ENCODE peak calls at places on chromosomes 16 and 17, in ten cellular contexts. Q, T, I, G, A, M, R, S, B and N are unnamed samples.

GRCh38 chr17:64154321-64155089 is 24.6 kb upstream of the ERN1 start:
- DNase-seq in Q (no peak), T (no peak), I (no peak), G (no peak), A (no peak), M (peak), R (no peak), S (no peak), B (no peak), N (no peak)

GRCh38 chr16:10410469-10410868 is 24.6 kb downstream of the ATF7IP2 start:
- DNase-seq in Q (no peak), T (no peak), I (no peak), G (no peak), A (no peak), M (no peak), R (no peak), S (no peak), B (no peak), N (no peak)

GRCh38 chr17:81488276-81488860 is 24.2 kb downstream of the ACTG1 start:
- DNase-seq in Q (no peak), T (no peak), I (no peak), G (no peak), A (no peak), M (no peak), R (no peak), S (no peak), B (peak), N (no peak)

GRCh38 chr17:80930335-80931040 is 61.2 kb upstream of the CHMP6 start:
- DNase-seq in Q (no peak), T (no peak), I (no peak), G (no peak), A (no peak), M (no peak), R (no peak), S (no peak), B (no peak), N (no peak)

GRCh38 chr16:17348042-17348783 is 122.5 kb downstream of the XYLT1 start:
- DNase-seq in Q (no peak), T (no peak), I (no peak), G (no peak), A (no peak), M (peak), R (no peak), S (no peak), B (no peak), N (no peak)

GRCh38 chr17:68771867-68772515 is 170.8 kb upstream of the FAM20A start:
- DNase-seq in Q (no peak), T (peak), I (no peak), G (peak), A (peak), M (peak), R (peak), S (no peak), B (no peak), N (no peak)

GRCh38 chr17:41486809-41487530 is 2.7 kb downstream of the KRT36 start:
- DNase-seq in Q (no peak), T (peak), I (no peak), G (no peak), A (peak), M (peak), R (peak), S (peak), B (peak), N (peak)

GRCh38 chr17:30249460-30249859 is 14.0 kb upstream of the SLC6A4 start:
- DNase-seq in Q (no peak), T (no peak), I (no peak), G (no peak), A (no peak), M (no peak), R (no peak), S (no peak), B (no peak), N (no peak)

GRCh38 chr16:56824804-56825203 is 40.2 kb upstream of the SLC12A3 start:
- DNase-seq in Q (no peak), T (no peak), I (no peak), G (no peak), A (no peak), M (no peak), R (no peak), S (no peak), B (no peak), N (no peak)

GRCh38 chr17:28230011-28230410 is 89.0 kb upstream of the TMEM97 start:
- DNase-seq in Q (no peak), T (no peak), I (no peak), G (no peak), A (no peak), M (no peak), R (no peak), S (no peak), B (no peak), N (no peak)

GRCh38 chr17:76909971-76910760 is 42.0 kb downstream of the MGAT5B start:
- DNase-seq in Q (no peak), T (peak), I (no peak), G (peak), A (peak), M (peak), R (peak), S (peak), B (peak), N (peak)

GRCh38 chr17:38761612-38762011 is 9.1 kb downstream of the PSMB3 start:
- DNase-seq in Q (no peak), T (peak), I (no peak), G (no peak), A (peak), M (peak), R (peak), S (peak), B (peak), N (peak)

GRCh38 chr17:4177732-4178131 is 34.7 kb downstream of the CYB5D2 start:
- DNase-seq in Q (no peak), T (no peak), I (no peak), G (no peak), A (no peak), M (no peak), R (no peak), S (no peak), B (no peak), N (no peak)

GRCh38 chr16:28823291-28823718 is 506 bp downstream of the ATXN2L start:
- DNase-seq in Q (no peak), T (no peak), I (no peak), G (no peak), A (peak), M (no peak), R (no peak), S (peak), B (no peak), N (peak)

GRCh38 chr17:39099686-39100293 is 51.6 kb downstream of the PLXDC1 start:
- DNase-seq in Q (no peak), T (no peak), I (no peak), G (peak), A (peak), M (no peak), R (peak), S (no peak), B (peak), N (no peak)

GRCh38 chr17:61451538-61452300 is 503 bp upstream of the TBX4 start:
- DNase-seq in Q (no peak), T (no peak), I (no peak), G (no peak), A (no peak), M (no peak), R (no peak), S (no peak), B (no peak), N (peak)

GRCh38 chr16:11757671-11758545 is 15.3 kb upstream of the TXNDC11 start:
- DNase-seq in Q (no peak), T (peak), I (peak), G (peak), A (no peak), M (no peak), R (peak), S (no peak), B (peak), N (no peak)

GRCh38 chr17:6786618-6787017 is 10.6 kb downstream of the FBXO39 start:
- DNase-seq in Q (no peak), T (no peak), I (no peak), G (peak), A (no peak), M (no peak), R (peak), S (no peak), B (no peak), N (no peak)

GRCh38 chr16:15961060-15961511 is 11.7 kb downstream of the ABCC1 start:
- DNase-seq in Q (peak), T (no peak), I (no peak), G (peak), A (no peak), M (no peak), R (no peak), S (no peak), B (peak), N (no peak)

GRCh38 chr17:5592382-5592781 is 8.1 kb upstream of the NLRP1 start:
- DNase-seq in Q (no peak), T (no peak), I (no peak), G (peak), A (peak), M (no peak), R (peak), S (no peak), B (no peak), N (no peak)

GRCh38 chr17:42180922-42181850 is at the start of gene KCNH4:
- DNase-seq in Q (peak), T (peak), I (no peak), G (peak), A (peak), M (peak), R (peak), S (peak), B (peak), N (peak)

GRCh38 chr17:48554412-48555090 is 9.6 kb upstream of the HOXB2 start:
- DNase-seq in Q (no peak), T (no peak), I (no peak), G (peak), A (no peak), M (no peak), R (peak), S (no peak), B (no peak), N (peak)

GRCh38 chr17:67386965-67387551 is 10.0 kb downstream of the PITPNC1 start:
- DNase-seq in Q (no peak), T (peak), I (no peak), G (peak), A (peak), M (peak), R (peak), S (peak), B (peak), N (peak)

GRCh38 chr17:65020284-65020683 is 36.3 kb downstream of the GNA13 start:
- DNase-seq in Q (no peak), T (no peak), I (peak), G (peak), A (no peak), M (peak), R (peak), S (no peak), B (no peak), N (no peak)

GRCh38 chr17:55872374-55872773 is 121.5 kb downstream of the PCTP start:
- DNase-seq in Q (no peak), T (no peak), I (no peak), G (no peak), A (no peak), M (no peak), R (no peak), S (no peak), B (no peak), N (no peak)

GRCh38 chr16:11398136-11398535 is 52.9 kb downstream of the RMI2 start:
- DNase-seq in Q (no peak), T (no peak), I (no peak), G (no peak), A (no peak), M (no peak), R (no peak), S (no peak), B (no peak), N (no peak)

GRCh38 chr16:67384778-67385510 is 8.4 kb downstream of the TPPP3 start:
- DNase-seq in Q (no peak), T (no peak), I (no peak), G (peak), A (no peak), M (no peak), R (peak), S (no peak), B (no peak), N (no peak)

GRCh38 chr16:70693231-70693671 is 7.4 kb upstream of the MTSS2 start:
- DNase-seq in Q (no peak), T (no peak), I (no peak), G (no peak), A (peak), M (no peak), R (no peak), S (no peak), B (no peak), N (no peak)

GRCh38 chr16:11588321-11589244 is 1.9 kb upstream of the LITAF start:
- DNase-seq in Q (no peak), T (no peak), I (no peak), G (no peak), A (no peak), M (no peak), R (no peak), S (no peak), B (no peak), N (no peak)

GRCh38 chr17:47695664-47696376 is 1.9 kb downstream of the TBKBP1 start:
- DNase-seq in Q (no peak), T (no peak), I (no peak), G (peak), A (peak), M (no peak), R (no peak), S (no peak), B (no peak), N (no peak)

GRCh38 chr16:11586856-11587642 is at the start of gene LITAF:
- DNase-seq in Q (no peak), T (peak), I (no peak), G (peak), A (peak), M (peak), R (peak), S (peak), B (peak), N (peak)

GRCh38 chr17:43437756-43438155 is 39.0 kb downstream of the ARL4D start:
- DNase-seq in Q (no peak), T (no peak), I (no peak), G (no peak), A (no peak), M (no peak), R (no peak), S (no peak), B (no peak), N (no peak)

GRCh38 chr17:16973760-16974540 is 2.0 kb upstream of the TNFRSF13B start:
- DNase-seq in Q (no peak), T (no peak), I (no peak), G (no peak), A (no peak), M (no peak), R (no peak), S (no peak), B (no peak), N (no peak)

GRCh38 chr16:59878479-59878878 is 1144.4 kb upstream of the GOT2 start:
- DNase-seq in Q (no peak), T (peak), I (no peak), G (no peak), A (peak), M (no peak), R (peak), S (no peak), B (no peak), N (no peak)

GRCh38 chr17:15957206-15957605 is 12.3 kb downstream of the ADORA2B start:
- DNase-seq in Q (no peak), T (no peak), I (no peak), G (no peak), A (no peak), M (no peak), R (no peak), S (no peak), B (no peak), N (no peak)

GRCh38 chr16:81913222-81913621 is 98.0 kb downstream of the SDR42E1 start:
- DNase-seq in Q (no peak), T (no peak), I (no peak), G (no peak), A (no peak), M (no peak), R (no peak), S (no peak), B (no peak), N (no peak)

GRCh38 chr16:70793851-70794502 is 7.0 kb downstream of the VAC14 start:
- DNase-seq in Q (no peak), T (no peak), I (no peak), G (no peak), A (no peak), M (no peak), R (no peak), S (no peak), B (no peak), N (no peak)

GRCh38 chr17:67050476-67051154 is 6.3 kb downstream of the CACNG1 start:
- DNase-seq in Q (no peak), T (no peak), I (no peak), G (no peak), A (no peak), M (no peak), R (no peak), S (no peak), B (no peak), N (no peak)

GRCh38 chr17:78717431-78717980 is 64.6 kb downstream of the CYTH1 start:
- DNase-seq in Q (no peak), T (peak), I (no peak), G (peak), A (no peak), M (no peak), R (peak), S (no peak), B (no peak), N (no peak)

DNA sequence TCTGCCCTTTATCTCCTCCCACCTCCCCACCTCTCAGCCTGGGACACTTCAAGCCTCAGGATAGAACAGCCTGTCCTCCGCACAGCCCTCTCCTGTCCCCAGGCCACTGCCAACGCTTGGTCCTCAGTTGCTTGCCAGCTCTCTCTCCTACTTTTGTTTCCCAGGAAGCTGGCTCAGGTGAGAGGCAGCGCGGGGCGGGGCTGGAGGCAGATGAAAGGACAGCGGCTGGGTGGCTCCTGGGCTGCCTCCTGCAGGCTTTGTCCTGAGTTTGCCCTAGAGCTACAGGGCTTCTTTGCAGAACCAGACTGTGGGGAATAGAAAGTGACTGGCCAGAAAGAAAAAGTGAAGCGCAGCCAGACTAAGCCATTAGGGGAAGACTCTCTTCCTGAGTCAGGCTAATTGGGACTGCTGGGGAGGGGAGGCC is 48.2 kb upstream of the CDC42EP4 start:
- DNase-seq in Q (no peak), T (peak), I (no peak), G (no peak), A (no peak), M (no peak), R (no peak), S (no peak), B (peak), N (no peak)
- TF ChIP-seq CTCF in Q (no peak), T (no peak), I (no peak), G (no peak), A (no peak), M (no peak), R (no peak), S (no peak), B (no peak), N (no peak)

GRCh38 chr17:883586-883962 is 96.0 kb downstream of the NXN start:
- DNase-seq in Q (no peak), T (no peak), I (no peak), G (no peak), A (no peak), M (no peak), R (no peak), S (no peak), B (no peak), N (peak)

GRCh38 chr17:888998-889401 is 90.6 kb downstream of the NXN start:
- DNase-seq in Q (no peak), T (no peak), I (no peak), G (no peak), A (no peak), M (no peak), R (no peak), S (no peak), B (no peak), N (no peak)

GRCh38 chr17:887842-888214 is 91.7 kb downstream of the NXN start:
- DNase-seq in Q (no peak), T (no peak), I (no peak), G (no peak), A (no peak), M (no peak), R (no peak), S (no peak), B (no peak), N (no peak)

GRCh38 chr17:882827-883585 is 96.6 kb downstream of the NXN start:
- DNase-seq in Q (no peak), T (no peak), I (no peak), G (peak), A (peak), M (no peak), R (no peak), S (peak), B (peak), N (peak)

DNA sequence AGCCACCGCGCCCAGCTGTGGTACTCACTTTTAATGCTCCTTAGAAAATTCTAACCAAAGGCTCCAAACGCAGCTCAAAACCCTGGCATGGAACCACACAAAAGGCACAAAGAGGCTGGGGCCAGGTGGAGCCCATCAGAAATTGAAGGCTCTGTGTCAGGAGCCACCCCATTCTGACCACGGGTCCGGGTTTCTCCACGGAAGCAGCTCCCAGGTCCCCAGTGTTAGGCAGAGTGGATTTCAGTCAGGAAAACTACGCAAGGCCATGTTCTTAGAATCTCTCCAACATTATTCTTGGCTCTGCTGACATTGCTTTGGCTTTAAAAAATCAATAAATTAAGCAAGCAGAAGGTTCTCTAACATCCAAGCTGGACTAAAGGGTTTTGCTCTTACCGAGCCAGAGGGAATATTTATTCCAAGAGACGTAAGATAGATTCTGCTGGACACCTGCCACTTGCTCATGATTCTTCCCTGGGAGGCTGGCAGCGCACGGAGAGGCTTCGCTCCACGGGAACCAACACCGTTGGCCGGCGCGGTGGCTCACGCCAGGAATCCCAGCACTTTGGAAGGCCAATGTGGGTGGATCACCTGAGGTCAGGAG is 93.5 kb downstream of the NXN start:
- DNase-seq in Q (no peak), T (no peak), I (no peak), G (peak), A (no peak), M (no peak), R (no peak), S (no peak), B (peak), N (no peak)
- TF ChIP-seq CTCF in Q (no peak), T (no peak), I (no peak), G (no peak), A (no peak), M (no peak), R (no peak), S (no peak), B (no peak), N (no peak)

DNA sequence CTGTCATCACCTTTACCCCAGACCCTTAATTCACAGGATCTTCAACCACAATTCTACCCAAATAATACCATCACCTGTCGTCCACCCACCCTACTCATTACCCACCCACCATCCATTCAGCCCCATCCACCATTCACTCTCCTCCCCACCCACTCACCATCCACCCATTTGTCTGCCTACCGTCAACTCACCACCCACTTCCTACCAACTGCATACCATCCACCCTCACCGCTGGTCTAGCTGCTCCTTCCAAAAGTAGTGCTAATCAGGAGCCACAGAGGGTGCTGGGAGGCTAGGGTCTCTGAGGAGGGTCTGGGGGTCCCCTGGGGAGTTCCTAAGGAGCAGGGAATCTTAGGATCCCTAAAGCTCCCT is 12.0 kb upstream of the IGFBP4 start:
- DNase-seq in Q (no peak), T (no peak), I (no peak), G (no peak), A (no peak), M (no peak), R (no peak), S (no peak), B (no peak), N (no peak)
- TF ChIP-seq CTCF in Q (no peak), T (no peak), I (no peak), G (no peak), A (no peak), M (no peak), R (no peak), S (no peak), B (no peak), N (no peak)

GRCh38 chr16:14310519-14310991 is 239.4 kb downstream of the MRTFB start:
- DNase-seq in Q (no peak), T (no peak), I (no peak), G (no peak), A (no peak), M (no peak), R (peak), S (no peak), B (no peak), N (no peak)
- TF ChIP-seq CTCF in Q (no peak), T (no peak), I (no peak), G (peak), A (no peak), M (no peak), R (no peak), S (no peak), B (no peak), N (no peak)